ENCODE peak calls at places on chromosome 15, in four cellular contexts. I is tibial nerve; H is activated naive CD4-positive, alpha-beta T cell; S is SHP77. L is an unnamed sample.

GRCh38 chr15:53295574-53295973 is 463.9 kb downstream of the WDR72 start:
- DNase-seq in I (no peak), H (no peak), S (no peak), L (no peak)

GRCh38 chr15:80199869-80200268 is 47.1 kb downstream of the FAH start:
- DNase-seq in I (no peak), H (no peak), S (no peak), L (no peak)

GRCh38 chr15:30953731-30954378 is 37.6 kb downstream of the MTMR10 start:
- DNase-seq in I (no peak), H (no peak), S (no peak), L (no peak)

GRCh38 chr15:44427756-44428724 is 611 bp downstream of the CTDSPL2 start:
- DNase-seq in I (no peak), H (no peak), S (peak; percentile 59), L (no peak)

GRCh38 chr15:64865126-64865997 is 23.6 kb downstream of the PLEKHO2 start:
- DNase-seq in I (no peak), H (no peak), S (no peak), L (no peak)

GRCh38 chr15:90241343-90242192 is 7.6 kb downstream of the GDPGP1 start:
- DNase-seq in I (no peak), H (no peak), S (no peak), L (no peak)

GRCh38 chr15:56679247-56679646 is 54.1 kb downstream of the ZNF280D start:
- DNase-seq in I (no peak), H (no peak), S (no peak), L (no peak)

GRCh38 chr15:76337047-76337738 is 620 bp downstream of the ISL2 start:
- DNase-seq in I (no peak), H (no peak), S (no peak), L (no peak)

GRCh38 chr15:22902578-22902977 is 64.1 kb downstream of the NIPA2 start:
- DNase-seq in I (no peak), H (no peak), S (no peak), L (no peak)

GRCh38 chr15:74399511-74400312 is 32.3 kb upstream of the CYP11A1 start:
- DNase-seq in I (no peak), H (no peak), S (no peak), L (no peak)

GRCh38 chr15:74820056-74820455 is 6.4 kb upstream of the CPLX3 start:
- DNase-seq in I (no peak), H (no peak), S (no peak), L (no peak)

GRCh38 chr15:39979606-39980005 is 45.7 kb downstream of the EIF2AK4 start:
- DNase-seq in I (no peak), H (no peak), S (no peak), L (no peak)

GRCh38 chr15:44319385-44319784 is 30.9 kb downstream of the GOLM2 start:
- DNase-seq in I (no peak), H (no peak), S (no peak), L (no peak)

GRCh38 chr15:74432271-74432967 is 1.3 kb downstream of the SEMA7A start:
- DNase-seq in I (no peak), H (no peak), S (no peak), L (no peak)

GRCh38 chr15:92930061-92930460 is 29.9 kb downstream of the CHD2 start:
- DNase-seq in I (no peak), H (no peak), S (no peak), L (no peak)

GRCh38 chr15:68333775-68334470 is 56.4 kb downstream of the FEM1B start:
- DNase-seq in I (no peak), H (no peak), S (no peak), L (no peak)

GRCh38 chr15:41056810-41057209 is 59.3 kb downstream of the INO80 start:
- DNase-seq in I (no peak), H (no peak), S (no peak), L (no peak)

GRCh38 chr15:31457631-31458526 is 131.2 kb downstream of the KLF13 start:
- DNase-seq in I (no peak), H (no peak), S (no peak), L (no peak)

GRCh38 chr15:78298983-78299301 is 467 bp downstream of the SKIC8 start:
- DNase-seq in I (no peak), H (no peak), S (no peak), L (no peak)

GRCh38 chr15:90379263-90379662 is 8.8 kb upstream of the IQGAP1 start:
- DNase-seq in I (no peak), H (no peak), S (no peak), L (no peak)

GRCh38 chr15:42736793-42737528 is at the start of gene CDAN1:
- DNase-seq in I (peak; percentile 77), H (peak; percentile 81), S (peak; percentile 70), L (peak; percentile 89)

GRCh38 chr15:92097473-92098178 is 244.1 kb downstream of the SLCO3A1 start:
- DNase-seq in I (peak; percentile 46), H (no peak), S (no peak), L (peak; percentile 23)

GRCh38 chr15:33211409-33211808 is 16.9 kb upstream of the FMN1 start:
- DNase-seq in I (peak; percentile 71), H (no peak), S (peak; percentile 47), L (no peak)